ENCODE peak calls at places on chromosomes 11 and 22, in nine cellular contexts. J is fibroblast of pulmonary artery; L is left lung; B is NCI-H526; A is foreskin fibroblast; O is activated CD4-positive, alpha-beta T cell treated with anti-CD3 and anti-CD28 coated beads for 24 hours; C is GM12891; I is T-cell; S is nucleus accumbens. G is an unnamed sample.

GRCh38 chr11:84558085-84558905 is 1068.8 kb downstream of the DLG2 start:
- DNase-seq in C (no peak), L (no peak), S (no peak), J (peak; percentile 66), A (peak; percentile 9), O (no peak), B (peak; percentile 50), I (no peak), G (peak; percentile 58)

GRCh38 chr11:1728931-1729691 is 21.3 kb downstream of the IFITM10 start:
- DNase-seq in B (no peak), A (no peak), O (no peak), I (no peak), J (no peak), L (peak; percentile 65), C (no peak), S (no peak), G (no peak)

GRCh38 chr11:34053161-34053686 is 1.7 kb downstream of the CAPRIN1 start:
- DNase-seq in L (peak; percentile 93), S (peak; percentile 49), J (peak; percentile 75), I (peak; percentile 71), A (peak; percentile 67), O (peak; percentile 66), B (peak; percentile 66), C (peak; percentile 46), G (peak; percentile 86)

GRCh38 chr22:20523118-20523983 is 15.9 kb downstream of the MED15 start:
- DNase-seq in J (peak; percentile 33), A (peak; percentile 81), S (no peak), I (no peak), C (no peak), L (no peak), O (no peak), B (no peak), G (peak; percentile 59)

GRCh38 chr11:112364962-112365481 is 104.4 kb upstream of the PLET1 start:
- DNase-seq in B (no peak), I (no peak), L (no peak), C (no peak), J (peak; percentile 76), A (peak; percentile 94), O (no peak), S (no peak), G (no peak)

GRCh38 chr11:58629857-58630256 is 7.4 kb downstream of the CNTF start:
- DNase-seq in I (no peak), C (no peak), B (no peak), L (no peak), O (no peak), S (no peak), J (peak; percentile 72), A (peak; percentile 38), G (peak; percentile 63)

GRCh38 chr22:30217698-30218565 is 28.6 kb downstream of the LIF start:
- DNase-seq in I (no peak), L (no peak), B (no peak), A (no peak), J (no peak), S (peak; percentile 20), O (no peak), C (no peak), G (no peak)

GRCh38 chr11:14519692-14520085 is 497 bp downstream of the PSMA1 start:
- DNase-seq in O (peak; percentile 10), J (no peak), C (no peak), L (no peak), B (peak; percentile 53), S (no peak), A (no peak), I (no peak), G (no peak)

GRCh38 chr11:72625746-72626636 is 48.2 kb downstream of the PDE2A start:
- DNase-seq in S (no peak), I (no peak), O (no peak), J (peak; percentile 62), A (no peak), C (no peak), L (peak; percentile 72), B (no peak), G (no peak)

GRCh38 chr11:106076923-106077608 is at the start of gene KBTBD3:
- DNase-seq in I (peak; percentile 99), B (peak; percentile 100), O (peak; percentile 96), L (peak; percentile 99), C (peak; percentile 58), S (peak; percentile 99), A (peak; percentile 100), J (peak; percentile 100), G (peak; percentile 98)

G was measured in KBM-7.